ENCODE peak calls at places on chromosomes 12 and 14, in seven cellular contexts. J is A549, R is Panc1, U is type B pancreatic cell, M is cardiac muscle cell, O is tibial artery, D is pancreas. E is an unnamed sample.

GRCh38 chr14:92033912-92034687 is 5.8 kb downstream of the TRIP11 start:
- DNase-seq in J (no peak), R (no peak), U (no peak), M (no peak), O (no peak), D (no peak), E (no peak)

GRCh38 chr12:95386056-95386455 is 87.9 kb upstream of the METAP2 start:
- DNase-seq in J (no peak), R (no peak), U (no peak), M (no peak), O (no peak), D (no peak), E (no peak)

GRCh38 chr12:128290938-128291337 is 24.0 kb downstream of the TMEM132C start:
- DNase-seq in J (no peak), R (no peak), U (no peak), M (no peak), O (no peak), D (no peak), E (no peak)

GRCh38 chr12:107761502-107761904 is 566 bp upstream of the PRDM4 start:
- DNase-seq in J (no peak), R (no peak), U (no peak), M (peak; percentile 37), O (no peak), D (no peak), E (no peak)

GRCh38 chr14:74572829-74573360 is 39.1 kb downstream of the LTBP2 start:
- DNase-seq in J (no peak), R (no peak), U (no peak), M (no peak), O (no peak), D (no peak), E (no peak)

GRCh38 chr12:87760943-87761342 is 268.3 kb downstream of the C12orf50 start:
- DNase-seq in J (no peak), R (no peak), U (no peak), M (peak; percentile 17), O (no peak), D (no peak), E (no peak)

GRCh38 chr14:86802726-86803125 is 1190.3 kb downstream of the GALC start:
- DNase-seq in J (no peak), R (no peak), U (no peak), M (no peak), O (no peak), D (no peak), E (no peak)

GRCh38 chr14:52801014-52801708 is 9.8 kb upstream of the GNPNAT1 start:
- DNase-seq in J (peak; percentile 43), R (no peak), U (no peak), M (peak; percentile 21), O (no peak), D (no peak), E (no peak)

GRCh38 chr14:49586673-49587460 is 687 bp upstream of the RPS29 start:
- DNase-seq in J (peak; percentile 83), R (peak; percentile 74), U (no peak), M (peak; percentile 59), O (no peak), D (no peak), E (no peak)

GRCh38 chr12:56631790-56632700 is 1.9 kb upstream of the BAZ2A start:
- DNase-seq in J (peak; percentile 34), R (no peak), U (no peak), M (peak; percentile 80), O (peak; percentile 87), D (peak; percentile 75), E (no peak)

GRCh38 chr12:38892090-38892786 is 13.2 kb downstream of the CPNE8 start:
- DNase-seq in J (peak; percentile 96), R (no peak), U (no peak), M (no peak), O (no peak), D (no peak), E (no peak)

GRCh38 chr12:57754411-57755193 is at the start of gene MARCHF9:
- DNase-seq in J (peak; percentile 59), R (no peak), U (no peak), M (peak; percentile 64), O (peak; percentile 77), D (peak; percentile 77), E (no peak)

GRCh38 chr14:91744068-91744480 is 12.2 kb upstream of the CATSPERB start:
- DNase-seq in J (peak; percentile 79), R (no peak), U (no peak), M (no peak), O (no peak), D (no peak), E (no peak)

GRCh38 chr12:38389581-38389980 is 73.0 kb downstream of the ALG10B start:
- DNase-seq in J (no peak), R (no peak), U (no peak), M (no peak), O (no peak), D (no peak), E (no peak)

GRCh38 chr12:68291396-68292036 is 38.1 kb upstream of the IL22 start:
- DNase-seq in J (no peak), R (no peak), U (no peak), M (no peak), O (no peak), D (no peak), E (no peak)

GRCh38 chr12:63915105-63915830 is 70.8 kb downstream of the SRGAP1 start:
- DNase-seq in J (peak; percentile 85), R (no peak), U (no peak), M (no peak), O (no peak), D (no peak), E (no peak)

GRCh38 chr14:101939771-101940170 is 24.6 kb upstream of the DYNC1H1 start:
- DNase-seq in J (no peak), R (no peak), U (no peak), M (no peak), O (no peak), D (peak; percentile 7), E (no peak)

GRCh38 chr12:70756118-70756517 is 118.9 kb upstream of the PTPRB start:
- DNase-seq in J (peak; percentile 23), R (no peak), U (no peak), M (no peak), O (no peak), D (no peak), E (no peak)

GRCh38 chr14:61720302-61720677 is 25.0 kb downstream of the HIF1A start:
- DNase-seq in J (no peak), R (no peak), U (no peak), M (no peak), O (no peak), D (no peak), E (no peak)

GRCh38 chr14:94021416-94022157 is 4.6 kb upstream of the OTUB2 start:
- DNase-seq in J (no peak), R (no peak), U (no peak), M (peak; percentile 53), O (no peak), D (no peak), E (no peak)

GRCh38 chr12:101859664-101860607 is 17.4 kb upstream of the DRAM1 start:
- DNase-seq in J (no peak), R (no peak), U (no peak), M (no peak), O (no peak), D (no peak), E (no peak)

GRCh38 chr12:60257063-60257462 is 661.2 kb downstream of the SLC16A7 start:
- DNase-seq in J (peak; percentile 66), R (peak; percentile 43), U (no peak), M (peak; percentile 54), O (no peak), D (no peak), E (no peak)
- TF ChIP-seq CTCF in J (peak; percentile 40), R (peak; percentile 30), U (no peak), M (peak; percentile 26), O (no peak), D (no peak), E (peak; percentile 52)

GRCh38 chr14:104875811-104876210 is 10.7 kb downstream of the CEP170B start:
- DNase-seq in J (no peak), R (no peak), U (no peak), M (no peak), O (no peak), D (peak; percentile 52), E (no peak)
- TF ChIP-seq CTCF in J (no peak), R (no peak), U (no peak), M (no peak), O (no peak), D (no peak), E (no peak)

DNA sequence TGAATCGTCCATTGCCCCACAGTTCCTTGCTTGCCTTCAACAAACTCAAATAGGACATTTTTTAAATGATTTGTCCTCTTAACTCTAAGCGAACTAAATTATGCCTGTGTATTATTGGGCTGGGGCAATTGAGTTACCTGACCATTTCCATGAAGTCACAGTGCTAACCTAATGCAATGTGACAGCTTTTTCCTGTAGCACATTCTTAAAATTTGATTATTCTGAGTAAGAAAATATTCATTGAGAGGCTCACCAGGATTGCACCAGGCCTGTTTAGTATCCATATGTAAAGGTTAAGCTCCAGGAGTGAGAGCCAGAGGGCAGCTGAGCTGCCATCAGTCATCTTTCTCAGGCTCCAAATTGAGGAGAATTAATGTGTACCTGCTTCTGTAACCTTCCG is 90.9 kb downstream of the GPR65 start:
- DNase-seq in J (no peak), R (no peak), U (no peak), M (no peak), O (no peak), D (no peak), E (no peak)
- TF ChIP-seq CTCF in J (no peak), R (no peak), U (no peak), M (no peak), O (no peak), D (no peak), E (no peak)

GRCh38 chr12:131117438-131118245 is 163.9 kb downstream of the ADGRD1 start:
- DNase-seq in J (no peak), R (no peak), U (no peak), M (no peak), O (no peak), D (peak; percentile 13), E (no peak)

GRCh38 chr12:131118366-131118765 is 164.7 kb downstream of the ADGRD1 start:
- DNase-seq in J (no peak), R (no peak), U (no peak), M (no peak), O (no peak), D (peak; percentile 16), E (no peak)

GRCh38 chr12:131114942-131115584 is 161.4 kb downstream of the ADGRD1 start:
- DNase-seq in J (no peak), R (no peak), U (no peak), M (no peak), O (no peak), D (peak; percentile 24), E (no peak)

GRCh38 chr12:131115766-131116165 is 162.1 kb downstream of the ADGRD1 start:
- DNase-seq in J (no peak), R (no peak), U (no peak), M (no peak), O (no peak), D (peak; percentile 24), E (no peak)

DNA sequence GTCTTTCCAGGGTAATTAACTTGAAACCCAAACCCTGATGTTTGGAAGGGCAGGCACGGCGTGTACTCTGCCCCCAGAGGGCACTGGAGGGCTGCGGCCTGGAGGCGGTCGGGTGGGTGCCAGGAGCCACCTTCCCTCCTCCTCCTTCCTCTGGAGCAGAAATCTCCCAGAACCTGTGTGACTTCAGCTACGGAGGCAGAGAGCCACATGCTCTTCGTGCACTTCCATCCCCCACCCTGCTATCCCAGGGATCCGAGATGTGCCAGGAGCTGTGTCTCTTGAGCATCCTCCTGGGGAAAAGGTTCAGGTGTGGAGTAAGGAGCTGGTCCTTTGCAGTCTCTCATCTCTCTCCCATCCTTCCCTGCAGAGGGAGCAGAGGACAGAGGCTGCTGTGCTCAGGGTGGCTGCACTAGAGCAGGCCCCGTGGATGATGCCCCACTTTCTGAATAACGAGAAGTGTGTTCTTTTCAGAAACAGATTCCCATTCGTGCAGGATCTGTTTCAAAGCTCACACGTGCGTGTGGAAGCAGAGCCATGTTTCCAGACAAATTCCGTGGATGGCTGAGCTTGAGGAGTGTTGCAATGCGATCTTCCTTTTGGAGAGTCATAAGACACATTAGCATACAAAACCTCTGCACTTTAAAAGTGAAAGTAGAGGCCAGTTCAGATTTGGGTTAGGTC is 162.9 kb downstream of the ADGRD1 start:
- DNase-seq in J (peak; percentile 36), R (no peak), U (no peak), M (peak; percentile 7), O (no peak), D (peak; percentile 53), E (no peak)
- TF ChIP-seq CTCF in J (peak; percentile 56), R (peak; percentile 74), U (peak; percentile 75), M (peak; percentile 24), O (no peak), D (no peak), E (peak; percentile 35)

E was measured in osteocyte.